ENCODE peak calls at places on chromosomes 3 and 15, in five cellular contexts. C is bronchial epithelial cell, J is HL-60, X is fibroblast of mammary gland, Q is esophagus muscularis mucosa. S is an unnamed sample.

GRCh38 chr3:7112523-7113056 is 251.7 kb downstream of the GRM7 start:
- DNase-seq in C (no peak), J (no peak), X (no peak), Q (no peak), S (no peak)

GRCh38 chr3:132642539-132642847 is 17.1 kb downstream of the ACAD11 start:
- DNase-seq in C (no peak), J (no peak), X (no peak), Q (no peak), S (no peak)

GRCh38 chr3:76026379-76026778 is 241.0 kb upstream of the ZNF717 start:
- DNase-seq in C (no peak), J (no peak), X (no peak), Q (no peak), S (no peak)

GRCh38 chr3:195137638-195138588 is 133.0 kb downstream of the XXYLT1 start:
- DNase-seq in C (no peak), J (no peak), X (no peak), Q (no peak), S (no peak)

GRCh38 chr3:143427626-143428025 is 308.1 kb downstream of the CHST2 start:
- DNase-seq in C (no peak), J (no peak), X (no peak), Q (no peak), S (no peak)

GRCh38 chr3:37123292-37123691 is 51.1 kb downstream of the LRRFIP2 start:
- DNase-seq in C (no peak), J (no peak), X (no peak), Q (no peak), S (no peak)

GRCh38 chr15:73078722-73079121 is 26.5 kb downstream of the NEO1 start:
- DNase-seq in C (peak), J (no peak), X (peak), Q (no peak), S (peak)

GRCh38 chr3:98151241-98151640 is 4.0 kb downstream of the OR5H14 start:
- DNase-seq in C (peak), J (no peak), X (no peak), Q (no peak), S (no peak)

GRCh38 chr15:78347586-78348543 is 7.7 kb downstream of the CRABP1 start:
- DNase-seq in C (peak), J (no peak), X (no peak), Q (no peak), S (no peak)

GRCh38 chr3:107323723-107324122 is 53.5 kb upstream of the CCDC54 start:
- DNase-seq in C (no peak), J (no peak), X (no peak), Q (no peak), S (no peak)

GRCh38 chr15:64334530-64334929 is 21.4 kb downstream of the CSNK1G1 start:
- DNase-seq in C (peak), J (no peak), X (no peak), Q (no peak), S (no peak)

GRCh38 chr3:131491084-131491483 is 11.7 kb downstream of the MRPL3 start:
- DNase-seq in C (no peak), J (no peak), X (no peak), Q (no peak), S (no peak)

GRCh38 chr15:101288905-101289513 is 6.0 kb downstream of the SNRPA1 start:
- DNase-seq in C (peak), J (peak), X (peak), Q (no peak), S (peak)

GRCh38 chr15:20294651-20295237 is 246.9 kb downstream of the GOLGA6L6 start:
- DNase-seq in C (no peak), J (no peak), X (no peak), Q (no peak), S (no peak)

GRCh38 chr15:27492021-27492621 is 521.1 kb downstream of the GABRG3 start:
- DNase-seq in C (no peak), J (no peak), X (no peak), Q (peak), S (peak)

GRCh38 chr3:86723433-86723832 is 267.5 kb downstream of the VGLL3 start:
- DNase-seq in C (no peak), J (no peak), X (no peak), Q (no peak), S (no peak)

GRCh38 chr3:29889230-29889629 is 608.4 kb downstream of the RBMS3 start:
- DNase-seq in C (no peak), J (no peak), X (peak), Q (no peak), S (peak)

GRCh38 chr15:66946578-66947164 is 118.7 kb upstream of the SMAD3 start:
- DNase-seq in C (peak), J (peak), X (peak), Q (no peak), S (peak)

GRCh38 chr3:11385329-11385728 is 113.1 kb downstream of the ATG7 start:
- DNase-seq in C (peak), J (no peak), X (peak), Q (no peak), S (peak)

GRCh38 chr3:181316481-181316880 is 326.9 kb upstream of the DNAJC19 start:
- DNase-seq in C (peak), J (no peak), X (peak), Q (no peak), S (no peak)

GRCh38 chr3:9280477-9281219 is 31.2 kb upstream of the SRGAP3 start:
- DNase-seq in C (peak), J (no peak), X (peak), Q (no peak), S (peak)

GRCh38 chr3:49295489-49296058 is 18.5 kb upstream of the C3orf62 start:
- DNase-seq in C (no peak), J (peak), X (peak), Q (no peak), S (peak)

GRCh38 chr15:57205027-57205855 is 171.1 kb upstream of the CGNL1 start:
- DNase-seq in C (no peak), J (no peak), X (no peak), Q (no peak), S (no peak)

GRCh38 chr15:72342385-72342784 is 22.4 kb upstream of the CELF6 start:
- DNase-seq in C (peak), J (peak), X (peak), Q (no peak), S (no peak)

GRCh38 chr15:40565333-40566238 is 744 bp upstream of the CCDC32 start:
- DNase-seq in C (no peak), J (no peak), X (no peak), Q (no peak), S (no peak)

GRCh38 chr15:82105458-82106205 is 59.8 kb upstream of the MEX3B start:
- DNase-seq in C (peak), J (no peak), X (peak), Q (no peak), S (peak)

GRCh38 chr3:100226712-100227429 is 33.9 kb upstream of the TBC1D23 start:
- DNase-seq in C (no peak), J (no peak), X (peak), Q (no peak), S (peak)

GRCh38 chr3:79367803-79368202 is 400.0 kb downstream of the ROBO1 start:
- DNase-seq in C (peak), J (no peak), X (no peak), Q (no peak), S (no peak)

GRCh38 chr3:61666032-61666431 is 104.7 kb downstream of the PTPRG start:
- DNase-seq in C (no peak), J (no peak), X (no peak), Q (no peak), S (no peak)

GRCh38 chr15:87362531-87362930 is 894.0 kb downstream of the NTRK3 start:
- DNase-seq in C (peak), J (no peak), X (no peak), Q (no peak), S (no peak)

GRCh38 chr15:92819312-92820232 is 80.6 kb upstream of the CHD2 start:
- DNase-seq in C (peak), J (no peak), X (no peak), Q (no peak), S (no peak)

GRCh38 chr15:82964890-82965289 is 12.4 kb upstream of the HOMER2 start:
- DNase-seq in C (no peak), J (no peak), X (no peak), Q (no peak), S (no peak)

GRCh38 chr3:46454209-46454595 is 10.5 kb downstream of the LTF start:
- DNase-seq in C (no peak), J (no peak), X (no peak), Q (no peak), S (no peak)

GRCh38 chr3:46447535-46447934 is 17.2 kb downstream of the LTF start:
- DNase-seq in C (no peak), J (no peak), X (no peak), Q (no peak), S (no peak)

GRCh38 chr3:46453526-46454208 is 11.0 kb downstream of the LTF start:
- DNase-seq in C (no peak), J (no peak), X (no peak), Q (no peak), S (no peak)

GRCh38 chr3:46448721-46449120 is 16.0 kb downstream of the LTF start:
- DNase-seq in C (no peak), J (no peak), X (no peak), Q (no peak), S (no peak)

DNA sequence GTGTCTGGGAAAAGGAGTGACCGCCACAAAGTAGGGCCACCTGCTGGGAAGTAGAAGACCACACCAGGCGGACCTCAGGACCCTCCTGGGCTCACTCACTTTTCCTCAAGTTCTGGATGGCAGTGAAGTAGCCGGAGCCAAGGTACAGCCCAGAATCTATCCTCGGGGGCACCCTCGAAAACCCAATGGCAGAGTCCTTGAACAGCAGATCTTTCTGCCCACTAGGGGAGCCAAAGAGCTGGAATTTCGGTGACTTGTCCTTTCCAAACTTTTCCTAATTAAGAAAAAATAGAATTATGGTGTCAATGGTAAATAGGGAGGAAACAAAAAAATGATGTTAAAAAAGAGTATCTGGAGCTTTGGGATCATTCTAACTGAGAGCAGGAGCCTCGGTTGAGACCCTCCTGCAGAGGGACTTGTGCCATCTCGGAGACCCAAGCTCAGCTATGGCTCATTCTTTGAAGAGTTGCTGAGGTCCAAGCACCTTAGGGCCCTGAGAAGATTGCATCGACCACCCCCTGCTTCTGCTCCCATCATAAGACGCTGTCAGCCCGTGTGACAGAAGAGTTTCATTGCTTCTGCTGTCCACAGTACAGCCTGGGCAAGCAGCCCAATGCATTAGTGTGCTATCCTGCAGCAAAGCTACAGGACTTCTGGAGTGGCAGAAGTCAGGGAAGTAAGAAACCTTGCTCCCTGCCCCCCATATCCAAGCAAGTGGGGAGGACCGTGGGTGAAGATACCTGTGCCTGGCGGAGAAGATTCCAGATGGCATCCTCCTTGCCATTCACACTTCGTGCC is 14.8 kb downstream of the LTF start:
- DNase-seq in C (peak), J (no peak), X (peak), Q (no peak), S (peak)
- TF ChIP-seq CTCF in C (peak), J (peak), X (peak), Q (peak), S (peak)

GRCh38 chr3:193816656-193817311 is 223.8 kb downstream of the OPA1 start:
- DNase-seq in C (no peak), J (no peak), X (peak), Q (no peak), S (peak)
- H3K4me3 ChIP-seq in C (no peak), J (no peak), X (no peak), Q (peak), S (no peak)

DNA sequence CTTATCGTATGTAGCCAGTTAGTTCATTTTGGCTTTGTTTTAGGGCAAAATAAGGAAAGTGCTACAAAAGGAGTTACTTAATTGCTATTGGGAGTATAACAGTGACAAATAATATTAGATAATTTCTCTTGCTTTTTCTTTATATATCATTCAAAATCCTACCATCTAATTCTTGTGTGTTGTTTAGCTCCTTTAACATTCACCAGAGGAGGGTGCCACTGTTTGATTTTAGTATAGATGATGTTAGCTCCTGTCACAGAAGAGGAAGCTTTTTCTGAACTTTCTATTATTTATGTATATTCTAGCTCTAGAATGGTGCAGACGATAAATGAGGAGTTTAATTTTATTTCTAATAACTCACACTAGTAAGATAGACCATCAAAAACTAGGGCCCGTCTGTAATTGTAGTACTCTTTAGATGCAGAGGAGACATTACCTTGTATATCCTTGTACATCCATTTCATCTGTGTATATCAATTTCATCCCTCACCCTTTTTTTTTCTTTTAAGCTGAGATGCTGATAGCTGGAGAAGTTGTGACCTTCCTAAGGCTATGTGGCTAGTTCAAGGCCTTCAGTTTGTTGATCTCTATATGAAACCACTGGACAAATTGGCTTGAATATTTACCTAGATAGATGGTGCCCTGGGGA is 3.0 kb downstream of the PPM1L start:
- DNase-seq in C (no peak), J (no peak), X (no peak), Q (no peak), S (no peak)
- TF ChIP-seq CTCF in C (no peak), J (no peak), X (no peak), Q (peak), S (no peak)

GRCh38 chr3:128498127-128498626 is 5.2 kb upstream of the GATA2 start:
- DNase-seq in C (no peak), J (no peak), X (no peak), Q (no peak), S (no peak)
- H3K4me3 ChIP-seq in C (no peak), J (peak), X (no peak), Q (peak), S (peak)

DNA sequence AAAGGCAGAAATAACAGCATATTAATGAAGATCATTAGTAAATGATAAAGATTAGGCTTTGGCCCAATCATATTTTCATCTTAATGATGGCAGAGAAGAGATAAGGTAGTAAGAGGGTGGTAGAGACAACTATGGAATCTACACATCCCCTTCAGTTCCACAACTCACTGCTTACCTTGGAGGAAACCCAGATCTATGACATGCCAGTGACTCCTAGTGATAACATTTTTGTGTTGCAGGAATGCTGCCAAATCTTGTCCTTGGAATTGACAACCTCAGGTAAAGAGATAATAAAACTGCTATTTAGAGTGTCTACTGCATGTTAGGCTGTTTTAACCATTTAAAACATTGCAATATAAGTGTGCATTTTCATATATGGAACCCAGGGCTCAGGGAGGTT is 347.5 kb upstream of the ARPP21 start:
- DNase-seq in C (peak), J (no peak), X (no peak), Q (no peak), S (no peak)
- TF ChIP-seq CTCF in C (no peak), J (no peak), X (no peak), Q (no peak), S (no peak)

DNA sequence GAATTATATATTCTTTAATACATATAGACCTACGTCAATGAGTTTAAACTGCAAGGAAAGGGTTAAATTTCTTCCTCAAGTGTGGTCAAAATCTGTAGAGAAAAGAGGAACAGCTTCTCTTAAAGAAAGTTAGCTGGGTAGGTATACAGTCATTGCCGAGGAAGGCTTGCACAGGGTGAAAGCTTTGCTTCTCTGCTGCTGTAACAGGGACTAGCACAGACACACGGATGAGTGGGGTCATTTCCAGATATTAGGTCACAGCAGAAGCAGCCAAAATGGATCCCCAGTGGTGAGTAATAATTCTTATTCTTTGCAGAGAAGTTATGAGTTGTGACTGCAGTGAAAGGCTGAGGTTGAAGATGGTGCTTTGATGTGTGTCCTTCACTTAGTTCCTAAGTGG is at the start of gene CD86:
- DNase-seq in C (peak), J (peak), X (no peak), Q (no peak), S (no peak)
- H3K4me3 ChIP-seq in C (no peak), J (peak), X (no peak), Q (peak), S (no peak)

GRCh38 chr3:74268753-74269152 is 345.7 kb downstream of the CNTN3 start:
- DNase-seq in C (peak), J (no peak), X (peak), Q (no peak), S (peak)

GRCh38 chr3:74269689-74270088 is 344.8 kb downstream of the CNTN3 start:
- DNase-seq in C (no peak), J (no peak), X (no peak), Q (no peak), S (no peak)

GRCh38 chr3:74267126-74267525 is 347.3 kb downstream of the CNTN3 start:
- DNase-seq in C (peak), J (no peak), X (peak), Q (no peak), S (peak)

GRCh38 chr3:74271541-74271940 is 342.9 kb downstream of the CNTN3 start:
- DNase-seq in C (no peak), J (no peak), X (peak), Q (no peak), S (peak)

GRCh38 chr3:74267583-74268184 is 346.8 kb downstream of the CNTN3 start:
- DNase-seq in C (peak), J (peak), X (peak), Q (no peak), S (peak)
- TF ChIP-seq CTCF in C (peak), J (peak), X (peak), Q (peak), S (peak)

DNA sequence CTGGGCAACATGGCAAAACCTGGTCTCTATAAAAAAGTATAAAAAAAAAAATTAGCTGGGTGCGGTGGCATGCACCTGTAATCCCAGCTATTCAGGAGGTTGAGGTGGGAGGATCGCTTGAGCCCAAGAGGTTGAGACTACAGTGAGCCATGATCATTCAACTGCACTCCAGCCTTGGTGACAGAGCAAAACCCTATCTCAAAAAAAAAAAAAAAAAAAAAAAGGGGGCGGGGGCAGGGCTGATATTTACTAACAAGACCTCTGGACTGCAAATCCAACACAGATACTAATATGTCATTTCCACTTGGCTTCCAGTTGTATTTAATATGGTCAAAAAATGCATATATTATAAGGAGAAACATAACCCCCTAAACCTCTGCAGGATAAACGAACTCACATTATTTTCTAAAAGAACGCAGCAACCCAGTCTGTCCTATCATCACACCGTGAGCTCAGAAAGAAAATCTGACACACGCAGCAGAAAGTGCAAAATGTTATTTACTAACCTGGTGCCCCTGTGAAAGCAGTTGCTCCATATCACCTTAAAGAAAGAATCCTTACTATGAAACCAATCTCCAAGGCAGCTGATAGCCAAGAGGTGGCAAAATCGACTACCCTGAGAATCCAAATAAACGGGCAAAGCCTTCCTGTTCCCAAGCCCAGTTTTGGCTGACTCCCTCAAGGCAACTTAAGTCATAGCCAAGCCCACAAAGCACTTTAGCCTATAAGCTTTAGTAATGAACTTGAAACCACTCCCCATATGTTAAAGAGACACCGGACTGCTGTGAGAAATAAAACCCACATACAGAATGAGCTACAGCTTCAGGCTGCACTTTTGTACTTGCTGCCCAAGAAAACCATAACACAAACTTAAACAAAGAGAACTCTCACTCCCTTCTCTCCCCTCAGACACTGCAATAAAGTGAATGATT is 39.3 kb downstream of the PLD1 start:
- DNase-seq in C (peak), J (peak), X (peak), Q (no peak), S (peak)
- H3K4me3 ChIP-seq in C (peak), J (no peak), X (peak), Q (peak), S (peak)

GRCh38 chr15:65945616-65946015 is 76.3 kb downstream of the RAB11A start:
- DNase-seq in C (no peak), J (no peak), X (no peak), Q (no peak), S (no peak)
- TF ChIP-seq CTCF in C (no peak), J (no peak), X (no peak), Q (no peak), S (no peak)

GRCh38 chr3:177123820-177124219 is 73.5 kb downstream of the TBL1XR1 start:
- DNase-seq in C (no peak), J (no peak), X (no peak), Q (no peak), S (no peak)
- H3K4me3 ChIP-seq in C (no peak), J (no peak), X (no peak), Q (no peak), S (no peak)

S was measured in AG10803.